ENCODE peak calls at places on chromosomes 4 and X, in eight cellular contexts. E, B, V, M, Y, H, X and T are unnamed samples.

GRCh38 chrX:136822337-136823095 is 41.8 kb upstream of the ARHGEF6 start:
- DNase-seq in E (no peak), B (no peak), V (no peak), M (no peak), Y (no peak), H (no peak), X (no peak), T (no peak)

GRCh38 chr4:184816962-184817361 is 8.8 kb downstream of the ACSL1 start:
- DNase-seq in E (no peak), B (no peak), V (no peak), M (no peak), Y (peak), H (no peak), X (no peak), T (no peak)

GRCh38 chrX:149010026-149010898 is 494.8 kb downstream of the IDS start:
- DNase-seq in E (no peak), B (no peak), V (no peak), M (no peak), Y (no peak), H (no peak), X (no peak), T (no peak)

GRCh38 chrX:107526141-107526540 is 76.7 kb downstream of the FRMPD3 start:
- DNase-seq in E (no peak), B (no peak), V (no peak), M (no peak), Y (no peak), H (no peak), X (no peak), T (no peak)

GRCh38 chrX:103212749-103213457 is 2.0 kb upstream of the BEX4 start:
- DNase-seq in E (no peak), B (no peak), V (no peak), M (no peak), Y (no peak), H (no peak), X (no peak), T (no peak)

GRCh38 chrX:64570204-64570603 is 175.0 kb upstream of the MTMR8 start:
- DNase-seq in E (no peak), B (no peak), V (no peak), M (no peak), Y (no peak), H (no peak), X (peak), T (no peak)

GRCh38 chr4:10546-10870 is 42.6 kb upstream of the ZNF595 start:
- DNase-seq in E (no peak), B (no peak), V (no peak), M (no peak), Y (no peak), H (no peak), X (peak), T (no peak)

GRCh38 chr4:76546282-76547166 is 111.5 kb downstream of the SHROOM3 start:
- DNase-seq in E (peak), B (no peak), V (peak), M (peak), Y (no peak), H (peak), X (no peak), T (peak)

GRCh38 chrX:8728932-8729331 is 3.0 kb downstream of the ANOS1 start:
- DNase-seq in E (peak), B (no peak), V (no peak), M (no peak), Y (no peak), H (no peak), X (no peak), T (no peak)

GRCh38 chrX:63746278-63746677 is 38.7 kb downstream of the ARHGEF9 start:
- DNase-seq in E (no peak), B (no peak), V (no peak), M (no peak), Y (peak), H (no peak), X (peak), T (no peak)

GRCh38 chr4:165426769-165427168 is 48.0 kb downstream of the CPE start:
- DNase-seq in E (no peak), B (no peak), V (no peak), M (no peak), Y (peak), H (no peak), X (no peak), T (no peak)

GRCh38 chr4:39976945-39977488 is 694 bp downstream of the PDS5A start:
- DNase-seq in E (peak), B (no peak), V (no peak), M (no peak), Y (peak), H (no peak), X (peak), T (peak)

GRCh38 chr4:89298788-89299152 is 8.8 kb downstream of the GPRIN3 start:
- DNase-seq in E (no peak), B (no peak), V (no peak), M (no peak), Y (no peak), H (no peak), X (peak), T (no peak)

GRCh38 chr4:6023766-6024165 is 5.5 kb upstream of the C4orf50 start:
- DNase-seq in E (no peak), B (no peak), V (no peak), M (no peak), Y (no peak), H (no peak), X (no peak), T (no peak)

GRCh38 chr4:148740701-148741100 is 298.5 kb upstream of the NR3C2 start:
- DNase-seq in E (no peak), B (no peak), V (no peak), M (no peak), Y (no peak), H (no peak), X (no peak), T (no peak)

GRCh38 chrX:11210397-11210796 is 82.8 kb upstream of the AMELX start:
- DNase-seq in E (no peak), B (no peak), V (no peak), M (no peak), Y (no peak), H (no peak), X (no peak), T (no peak)

GRCh38 chrX:155313766-155314165 is 20.6 kb downstream of the CLIC2 start:
- DNase-seq in E (no peak), B (no peak), V (no peak), M (no peak), Y (no peak), H (no peak), X (peak), T (no peak)

GRCh38 chrX:151687635-151688034 is 7.6 kb upstream of the PRRG3 start:
- DNase-seq in E (no peak), B (no peak), V (no peak), M (no peak), Y (no peak), H (no peak), X (no peak), T (no peak)

GRCh38 chrX:135737361-135738071 is 24.1 kb downstream of the CT45A1 start:
- DNase-seq in E (no peak), B (no peak), V (no peak), M (peak), Y (no peak), H (no peak), X (peak), T (no peak)

GRCh38 chr4:100189820-100190642 is at the start of gene DDIT4L:
- DNase-seq in E (peak), B (peak), V (no peak), M (peak), Y (no peak), H (no peak), X (no peak), T (peak)

GRCh38 chr4:180059216-180059881 is 2183.9 kb upstream of the TENM3 start:
- DNase-seq in E (no peak), B (no peak), V (no peak), M (no peak), Y (peak), H (no peak), X (peak), T (peak)

GRCh38 chr4:151908734-151909497 is 148.1 kb upstream of the GATB start:
- DNase-seq in E (no peak), B (no peak), V (no peak), M (no peak), Y (peak), H (no peak), X (no peak), T (no peak)

GRCh38 chr4:104425003-104425402 is 69.7 kb downstream of the CXXC4 start:
- DNase-seq in E (no peak), B (no peak), V (no peak), M (no peak), Y (no peak), H (no peak), X (no peak), T (no peak)

GRCh38 chrX:134551365-134552095 is 91.6 kb downstream of the HPRT1 start:
- DNase-seq in E (no peak), B (no peak), V (no peak), M (peak), Y (no peak), H (no peak), X (peak), T (no peak)

GRCh38 chr4:158710814-158711213 is 12.4 kb downstream of the PPID start:
- DNase-seq in E (no peak), B (no peak), V (no peak), M (peak), Y (no peak), H (no peak), X (peak), T (no peak)

GRCh38 chrX:19204623-19205022 is 82.4 kb upstream of the ADGRG2 start:
- DNase-seq in E (no peak), B (no peak), V (no peak), M (no peak), Y (no peak), H (no peak), X (no peak), T (no peak)

GRCh38 chr4:3340703-3341088 is 47.9 kb downstream of the RGS12 start:
- DNase-seq in E (peak), B (no peak), V (no peak), M (no peak), Y (no peak), H (no peak), X (no peak), T (no peak)

GRCh38 chr4:3179126-3179706 is 69.7 kb upstream of the MSANTD1 start:
- DNase-seq in E (no peak), B (no peak), V (no peak), M (peak), Y (no peak), H (no peak), X (no peak), T (no peak)

GRCh38 chr4:16912896-16913295 is 14.5 kb upstream of the LDB2 start:
- DNase-seq in E (no peak), B (no peak), V (no peak), M (no peak), Y (no peak), H (no peak), X (no peak), T (no peak)

GRCh38 chr4:16915956-16916355 is 17.5 kb upstream of the LDB2 start:
- DNase-seq in E (no peak), B (no peak), V (no peak), M (no peak), Y (no peak), H (no peak), X (no peak), T (no peak)

GRCh38 chr4:16909245-16909644 is 10.8 kb upstream of the LDB2 start:
- DNase-seq in E (no peak), B (peak), V (no peak), M (no peak), Y (no peak), H (no peak), X (no peak), T (peak)

GRCh38 chr4:16916719-16917337 is 18.4 kb upstream of the LDB2 start:
- DNase-seq in E (no peak), B (peak), V (no peak), M (no peak), Y (peak), H (no peak), X (peak), T (peak)

GRCh38 chr4:16914208-16914607 is 15.8 kb upstream of the LDB2 start:
- DNase-seq in E (no peak), B (no peak), V (no peak), M (peak), Y (peak), H (no peak), X (peak), T (no peak)
- TF ChIP-seq CTCF in E (peak), B (peak), V (peak), M (peak), Y (peak), H (peak), X (no peak), T (no peak)

GRCh38 chrX:69493766-69494165 is 10.4 kb upstream of the NALF2 start:
- DNase-seq in E (no peak), B (no peak), V (no peak), M (no peak), Y (no peak), H (no peak), X (no peak), T (no peak)

GRCh38 chrX:69496143-69496542 is 8.0 kb upstream of the NALF2 start:
- DNase-seq in E (no peak), B (no peak), V (no peak), M (no peak), Y (no peak), H (no peak), X (no peak), T (no peak)

GRCh38 chrX:69489625-69490024 is 14.5 kb upstream of the NALF2 start:
- DNase-seq in E (no peak), B (no peak), V (no peak), M (no peak), Y (no peak), H (no peak), X (no peak), T (no peak)

GRCh38 chrX:69493193-69493592 is 10.9 kb upstream of the NALF2 start:
- DNase-seq in E (no peak), B (peak), V (no peak), M (no peak), Y (peak), H (no peak), X (peak), T (no peak)
- TF ChIP-seq CTCF in E (peak), B (peak), V (peak), M (peak), Y (peak), H (peak), X (peak), T (peak)

DNA sequence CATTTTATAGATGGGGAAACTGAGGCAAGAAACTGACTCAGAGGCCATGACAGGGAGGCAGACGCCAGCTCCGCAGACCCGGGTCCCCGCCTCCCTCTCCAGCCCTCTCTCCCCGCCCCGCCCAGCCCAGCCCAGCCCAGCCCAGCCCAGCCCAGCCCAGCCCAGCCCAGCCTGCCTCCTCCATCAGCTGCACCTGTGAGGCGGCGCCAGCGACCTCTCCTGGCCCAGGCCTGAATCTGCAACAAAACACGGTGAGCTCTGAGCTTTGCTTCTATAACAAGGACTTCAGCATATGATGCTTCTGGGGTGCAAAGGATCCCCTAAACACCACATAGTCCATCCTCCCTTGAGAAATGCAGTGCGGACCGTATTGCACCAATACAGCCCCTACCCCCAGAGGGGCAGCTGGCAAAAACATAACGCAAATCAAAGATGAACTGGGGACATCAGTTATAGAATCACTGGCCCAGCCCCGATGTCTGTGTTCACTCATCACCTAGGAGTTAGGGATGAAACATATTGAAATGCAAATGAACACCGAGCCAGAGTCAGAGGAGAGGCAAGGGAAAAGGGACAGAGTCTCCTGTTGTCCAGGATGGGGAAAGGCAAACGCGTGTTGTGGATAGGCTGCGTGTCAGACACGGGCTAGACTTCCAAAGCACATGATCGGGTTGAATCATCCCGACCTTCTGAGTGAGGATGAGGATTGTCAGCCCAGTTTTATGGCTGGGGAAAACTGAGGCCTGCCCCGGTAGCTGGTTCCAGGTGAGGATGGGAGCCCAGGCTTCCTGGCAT is 216.1 kb upstream of the PSAPL1 start:
- DNase-seq in E (peak), B (no peak), V (no peak), M (no peak), Y (no peak), H (no peak), X (no peak), T (no peak)
- TF ChIP-seq CTCF in E (no peak), B (no peak), V (no peak), M (no peak), Y (no peak), H (peak), X (no peak), T (no peak)

GRCh38 chr4:122775039-122775438 is 42.5 kb downstream of the BBS12 start:
- DNase-seq in E (no peak), B (no peak), V (no peak), M (no peak), Y (no peak), H (no peak), X (no peak), T (no peak)

GRCh38 chr4:122777846-122778501 is 45.5 kb downstream of the BBS12 start:
- DNase-seq in E (no peak), B (no peak), V (no peak), M (peak), Y (no peak), H (peak), X (no peak), T (no peak)

GRCh38 chr4:122776916-122777315 is 44.4 kb downstream of the BBS12 start:
- DNase-seq in E (no peak), B (no peak), V (no peak), M (no peak), Y (no peak), H (no peak), X (no peak), T (no peak)

GRCh38 chr4:122773021-122773420 is 40.5 kb downstream of the BBS12 start:
- DNase-seq in E (no peak), B (no peak), V (no peak), M (no peak), Y (no peak), H (no peak), X (no peak), T (no peak)

GRCh38 chr4:122775987-122776836 is 43.7 kb downstream of the BBS12 start:
- DNase-seq in E (no peak), B (no peak), V (no peak), M (no peak), Y (no peak), H (no peak), X (no peak), T (no peak)
- TF ChIP-seq CTCF in E (no peak), B (no peak), V (no peak), M (no peak), Y (no peak), H (no peak), X (no peak), T (no peak)

GRCh38 chrX:124127496-124127895 is 166.0 kb downstream of the STAG2 start:
- DNase-seq in E (no peak), B (no peak), V (no peak), M (no peak), Y (peak), H (no peak), X (peak), T (no peak)
- TF ChIP-seq CTCF in E (no peak), B (no peak), V (no peak), M (no peak), Y (no peak), H (no peak), X (no peak), T (no peak)

GRCh38 chrX:104343408-104344129 is 88.8 kb upstream of the ESX1 start:
- DNase-seq in E (no peak), B (no peak), V (no peak), M (peak), Y (peak), H (no peak), X (peak), T (peak)
- TF ChIP-seq CTCF in E (peak), B (peak), V (peak), M (peak), Y (peak), H (peak), X (peak), T (peak)